ENCODE peak calls at places on chromosomes 5 and 9, in four cellular contexts. One of them, this sample, is unnamed.

GRCh38 chr9:88824711-88825110 is 166.6 kb upstream of the S1PR3 start:
- DNase-seq in stomach: no peak
- DNase-seq in IMR-90: no peak
- DNase-seq in aorta: no peak
- DNase-seq in this sample: no peak

GRCh38 chr9:135883410-135884089 is 23.8 kb downstream of the CAMSAP1 start:
- DNase-seq in stomach: peak; percentile 23
- DNase-seq in IMR-90: no peak
- DNase-seq in aorta: no peak
- DNase-seq in this sample: no peak

GRCh38 chr9:82923410-82924242 is 139.3 kb downstream of the RASEF start:
- DNase-seq in stomach: no peak
- DNase-seq in IMR-90: no peak
- DNase-seq in aorta: no peak
- DNase-seq in this sample: no peak

GRCh38 chr9:94623253-94623652 is 16.1 kb downstream of the FBP1 start:
- DNase-seq in stomach: peak; percentile 70
- DNase-seq in IMR-90: no peak
- DNase-seq in aorta: no peak
- DNase-seq in this sample: no peak

GRCh38 chr9:27193886-27194285 is 84.9 kb downstream of the TEK start:
- DNase-seq in stomach: no peak
- DNase-seq in IMR-90: peak; percentile 33
- DNase-seq in aorta: no peak
- DNase-seq in this sample: no peak

GRCh38 chr9:20805766-20806165 is 121.7 kb downstream of the FOCAD start:
- DNase-seq in stomach: no peak
- DNase-seq in IMR-90: no peak
- DNase-seq in aorta: no peak
- DNase-seq in this sample: no peak

GRCh38 chr5:179904463-179905143 is 3.1 kb downstream of the TBC1D9B start:
- DNase-seq in stomach: no peak
- DNase-seq in IMR-90: no peak
- DNase-seq in aorta: no peak
- DNase-seq in this sample: no peak

GRCh38 chr9:31135567-31135966 is 1248.9 kb upstream of the ACO1 start:
- DNase-seq in stomach: no peak
- DNase-seq in IMR-90: no peak
- DNase-seq in aorta: no peak
- DNase-seq in this sample: no peak

GRCh38 chr5:77430726-77431125 is 61.4 kb downstream of the WDR41 start:
- DNase-seq in stomach: no peak
- DNase-seq in IMR-90: peak; percentile 41
- DNase-seq in aorta: no peak
- DNase-seq in this sample: no peak

GRCh38 chr9:135077497-135078200 is 9.8 kb upstream of the OLFM1 start:
- DNase-seq in stomach: peak; percentile 23
- DNase-seq in IMR-90: no peak
- DNase-seq in aorta: no peak
- DNase-seq in this sample: no peak

GRCh38 chr5:1432296-1432695 is 12.9 kb downstream of the SLC6A3 start:
- DNase-seq in stomach: peak; percentile 18
- DNase-seq in IMR-90: no peak
- DNase-seq in aorta: peak; percentile 66
- DNase-seq in this sample: no peak

GRCh38 chr5:533243-534005 is 9.2 kb upstream of the SLC9A3 start:
- DNase-seq in stomach: no peak
- DNase-seq in IMR-90: no peak
- DNase-seq in aorta: peak; percentile 64
- DNase-seq in this sample: no peak

GRCh38 chr5:138330813-138331448 is 673 bp downstream of the CDC25C start:
- DNase-seq in stomach: no peak
- DNase-seq in IMR-90: no peak
- DNase-seq in aorta: no peak
- DNase-seq in this sample: no peak

GRCh38 chr5:53073349-53073748 is 36.2 kb downstream of the MOCS2 start:
- DNase-seq in stomach: no peak
- DNase-seq in IMR-90: peak; percentile 30
- DNase-seq in aorta: no peak
- DNase-seq in this sample: peak; percentile 21

GRCh38 chr5:72498284-72498683 is 8.9 kb downstream of the ZNF366 start:
- DNase-seq in stomach: no peak
- DNase-seq in IMR-90: peak; percentile 69
- DNase-seq in aorta: no peak
- DNase-seq in this sample: no peak

GRCh38 chr9:112699230-112699629 is 18.7 kb downstream of the INIP start:
- DNase-seq in stomach: no peak
- DNase-seq in IMR-90: no peak
- DNase-seq in aorta: no peak
- DNase-seq in this sample: no peak

GRCh38 chr5:180330810-180331646 is 22.1 kb downstream of the GFPT2 start:
- DNase-seq in stomach: peak; percentile 31
- DNase-seq in IMR-90: peak; percentile 99
- DNase-seq in aorta: peak; percentile 72
- DNase-seq in this sample: peak; percentile 94

GRCh38 chr5:156541582-156541981 is 214.6 kb downstream of the SGCD start:
- DNase-seq in stomach: no peak
- DNase-seq in IMR-90: no peak
- DNase-seq in aorta: no peak
- DNase-seq in this sample: no peak

DNA sequence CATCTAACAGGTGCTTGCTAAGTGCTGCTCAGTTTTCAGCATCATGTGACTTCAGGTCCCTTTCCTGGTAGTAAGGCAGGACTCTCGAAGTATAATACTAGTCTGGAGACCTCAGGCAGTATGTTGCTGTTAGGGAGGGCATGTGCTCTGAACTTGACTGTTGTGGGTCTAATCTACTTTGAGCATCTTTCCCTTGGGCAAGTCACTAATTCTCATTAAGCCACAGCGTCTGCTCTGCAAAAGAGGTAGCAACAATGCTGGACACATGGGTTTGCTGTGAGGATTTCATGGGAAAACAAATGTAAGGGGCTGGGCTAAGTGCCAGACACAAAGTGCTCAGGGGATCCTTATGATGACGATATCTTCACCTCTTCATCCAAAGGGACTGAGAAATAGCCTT is 216.4 kb downstream of the SGCD start:
- DNase-seq in stomach: no peak
- DNase-seq in IMR-90: no peak
- DNase-seq in aorta: no peak
- DNase-seq in this sample: no peak
- H3K27ac ChIP-seq in stomach: no peak overlapping the region
- H3K27ac ChIP-seq in IMR-90: no peak overlapping the region
- H3K27ac ChIP-seq in aorta: no peak overlapping the region
- H3K27ac ChIP-seq in this sample: no peak overlapping the region

GRCh38 chr5:94791787-94792186 is 173.3 kb downstream of the SLF1 start:
- DNase-seq in stomach: no peak
- DNase-seq in IMR-90: no peak
- DNase-seq in aorta: no peak
- DNase-seq in this sample: no peak
- H3K4me3 ChIP-seq in stomach: no peak overlapping the region
- H3K4me3 ChIP-seq in IMR-90: no peak overlapping the region
- H3K4me3 ChIP-seq in aorta: no peak overlapping the region
- H3K4me3 ChIP-seq in this sample: no peak overlapping the region

DNA sequence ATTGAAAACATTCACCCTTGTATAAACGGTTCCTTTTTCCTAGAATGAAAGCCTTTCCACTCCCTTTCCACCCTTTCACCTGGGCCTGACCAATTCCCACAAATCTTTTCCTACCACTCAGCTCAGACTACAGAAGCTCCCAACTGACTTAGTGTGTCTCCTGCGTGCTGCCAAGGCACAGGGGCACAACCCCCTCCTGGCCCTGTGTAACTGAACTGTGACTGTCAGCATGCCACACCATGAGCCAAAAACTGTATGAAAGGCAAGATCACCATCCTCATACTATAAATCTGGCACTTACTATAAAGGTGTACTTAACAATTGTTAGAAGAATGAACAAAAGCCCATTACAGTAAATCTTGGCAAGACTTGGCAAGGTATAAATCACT is 11.5 kb downstream of the NOL8 start:
- DNase-seq in stomach: no peak
- DNase-seq in IMR-90: no peak
- DNase-seq in aorta: no peak
- DNase-seq in this sample: no peak
- H3K27ac ChIP-seq in stomach: no peak overlapping the region
- H3K27ac ChIP-seq in IMR-90: no peak overlapping the region
- H3K27ac ChIP-seq in aorta: peak overlapping the region; percentile 36
- H3K27ac ChIP-seq in this sample: peak overlapping the region; percentile 10

DNA sequence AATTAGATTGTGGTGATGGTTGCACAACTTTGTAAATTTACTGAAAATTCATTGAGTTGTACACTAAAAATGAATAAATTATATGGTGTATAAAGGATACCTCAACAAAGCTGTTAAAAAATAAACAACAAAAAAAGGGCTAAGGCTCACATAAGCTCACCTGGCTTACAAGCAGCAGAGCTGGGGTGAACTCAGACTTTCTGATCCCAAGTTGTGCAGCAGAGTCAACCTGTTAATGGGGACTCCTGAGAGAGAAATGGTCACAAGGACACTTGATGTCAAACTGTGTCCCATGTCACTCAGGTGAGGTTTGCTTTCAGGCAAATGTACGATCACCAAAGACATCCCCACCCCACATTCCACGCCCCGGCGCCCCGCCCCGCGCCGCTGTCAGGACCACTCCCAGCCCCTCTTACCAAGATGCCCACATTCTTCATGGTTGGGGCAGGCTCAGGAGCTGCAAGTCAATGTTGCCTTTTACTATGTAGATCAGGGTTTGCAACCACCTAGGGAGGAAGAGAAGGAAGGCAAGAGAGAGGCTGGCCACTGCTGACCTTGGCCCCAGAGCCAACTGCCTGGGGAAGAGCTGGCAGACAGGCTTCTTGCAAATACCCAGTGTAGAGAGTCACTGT is 22.4 kb upstream of the SLC36A1 start:
- DNase-seq in stomach: no peak
- DNase-seq in IMR-90: no peak
- DNase-seq in aorta: no peak
- DNase-seq in this sample: no peak
- H3K4me3 ChIP-seq in stomach: no peak overlapping the region
- H3K4me3 ChIP-seq in IMR-90: no peak overlapping the region
- H3K4me3 ChIP-seq in aorta: no peak overlapping the region
- H3K4me3 ChIP-seq in this sample: no peak overlapping the region

DNA sequence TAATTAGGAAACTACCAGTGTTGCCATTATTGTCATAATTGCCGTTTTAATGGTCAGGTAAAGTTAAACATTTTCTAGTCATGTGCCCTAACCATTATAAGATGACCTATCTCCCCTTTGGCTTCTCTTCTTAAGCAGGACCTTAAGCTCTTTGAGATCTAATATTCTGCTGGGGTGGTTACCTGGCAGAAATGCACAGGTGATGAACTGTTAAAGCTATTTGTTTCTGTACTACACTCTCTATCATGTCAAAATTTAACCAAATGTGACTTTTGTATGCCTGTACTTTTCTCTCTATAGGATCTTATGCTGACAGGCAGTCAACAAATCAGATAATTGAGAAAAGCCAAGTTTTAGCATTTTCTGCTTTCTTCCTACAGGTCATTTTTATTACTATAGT is 23.3 kb downstream of the ALDH1A1 start:
- DNase-seq in stomach: no peak
- DNase-seq in IMR-90: no peak
- DNase-seq in aorta: no peak
- DNase-seq in this sample: no peak
- H3K27ac ChIP-seq in stomach: no peak overlapping the region
- H3K27ac ChIP-seq in IMR-90: no peak overlapping the region
- H3K27ac ChIP-seq in aorta: no peak overlapping the region
- H3K27ac ChIP-seq in this sample: no peak overlapping the region

GRCh38 chr9:124574944-124575343 is 67.7 kb upstream of the NR5A1 start:
- DNase-seq in stomach: no peak
- DNase-seq in IMR-90: peak; percentile 91
- DNase-seq in aorta: no peak
- DNase-seq in this sample: no peak
- H3K4me3 ChIP-seq in stomach: no peak overlapping the region
- H3K4me3 ChIP-seq in IMR-90: no peak overlapping the region
- H3K4me3 ChIP-seq in aorta: no peak overlapping the region
- H3K4me3 ChIP-seq in this sample: no peak overlapping the region

This sample was measured in uterus.